ENCODE peak calls at places on chromosomes 7 and 10, in six cellular contexts. One of them, this sample, is unnamed.

GRCh38 chr7:80087051-80087767 is 47.4 kb upstream of the GNAI1 start:
- DNase-seq in substantia nigra: no peak
- DNase-seq in AG09319: no peak
- DNase-seq in stomach: no peak
- DNase-seq in choroid plexus epithelial cell: peak
- DNase-seq in activated CD4-positive, CD25-positive, alpha-beta regulatory T cell: no peak
- DNase-seq in this sample: peak

GRCh38 chr10:22997102-22997501 is 69.2 kb downstream of the ARMC3 start:
- DNase-seq in stomach: no peak
- DNase-seq in choroid plexus epithelial cell: peak
- DNase-seq in activated CD4-positive, CD25-positive, alpha-beta regulatory T cell: no peak
- DNase-seq in AG09319: no peak
- DNase-seq in substantia nigra: no peak
- DNase-seq in this sample: no peak

GRCh38 chr7:138282997-138283396 is 177.1 kb upstream of the TRIM24 start:
- DNase-seq in choroid plexus epithelial cell: peak
- DNase-seq in activated CD4-positive, CD25-positive, alpha-beta regulatory T cell: no peak
- DNase-seq in stomach: no peak
- DNase-seq in substantia nigra: no peak
- DNase-seq in AG09319: no peak
- DNase-seq in this sample: no peak

GRCh38 chr7:46256870-46257528 is 335.9 kb upstream of the IGFBP3 start:
- DNase-seq in AG09319: no peak
- DNase-seq in activated CD4-positive, CD25-positive, alpha-beta regulatory T cell: no peak
- DNase-seq in substantia nigra: no peak
- DNase-seq in stomach: no peak
- DNase-seq in choroid plexus epithelial cell: peak
- DNase-seq in this sample: no peak

GRCh38 chr7:28739826-28740225 is 218.3 kb downstream of the TRIL start:
- DNase-seq in stomach: peak
- DNase-seq in substantia nigra: no peak
- DNase-seq in activated CD4-positive, CD25-positive, alpha-beta regulatory T cell: no peak
- DNase-seq in AG09319: no peak
- DNase-seq in choroid plexus epithelial cell: no peak
- DNase-seq in this sample: no peak

GRCh38 chr7:44063894-44064651 is 1.3 kb downstream of the PGAM2 start:
- DNase-seq in choroid plexus epithelial cell: no peak
- DNase-seq in stomach: no peak
- DNase-seq in AG09319: no peak
- DNase-seq in activated CD4-positive, CD25-positive, alpha-beta regulatory T cell: no peak
- DNase-seq in substantia nigra: no peak
- DNase-seq in this sample: no peak

GRCh38 chr10:92024700-92025099 is 101.1 kb downstream of the BTAF1 start:
- DNase-seq in substantia nigra: no peak
- DNase-seq in stomach: no peak
- DNase-seq in AG09319: no peak
- DNase-seq in activated CD4-positive, CD25-positive, alpha-beta regulatory T cell: no peak
- DNase-seq in choroid plexus epithelial cell: no peak
- DNase-seq in this sample: no peak

GRCh38 chr10:127826161-127826740 is 66.5 kb downstream of the CLRN3 start:
- DNase-seq in stomach: no peak
- DNase-seq in AG09319: no peak
- DNase-seq in choroid plexus epithelial cell: no peak
- DNase-seq in activated CD4-positive, CD25-positive, alpha-beta regulatory T cell: no peak
- DNase-seq in substantia nigra: no peak
- DNase-seq in this sample: no peak

GRCh38 chr10:100562806-100563293 is 27.1 kb downstream of the HIF1AN start:
- DNase-seq in choroid plexus epithelial cell: peak
- DNase-seq in AG09319: no peak
- DNase-seq in substantia nigra: no peak
- DNase-seq in activated CD4-positive, CD25-positive, alpha-beta regulatory T cell: no peak
- DNase-seq in stomach: no peak
- DNase-seq in this sample: peak

GRCh38 chr10:116385311-116385710 is 42.3 kb upstream of the PNLIPRP3 start:
- DNase-seq in substantia nigra: no peak
- DNase-seq in stomach: no peak
- DNase-seq in AG09319: no peak
- DNase-seq in choroid plexus epithelial cell: no peak
- DNase-seq in activated CD4-positive, CD25-positive, alpha-beta regulatory T cell: no peak
- DNase-seq in this sample: no peak

This sample was measured in fibroblast of the conjunctiva.